ENCODE peak calls at places on chromosome 6, in nine cellular contexts. One of them, this sample, is unnamed.
A peak's percentile ranks its signal among the peaks of the same experiment; 100 is the strongest.

GRCh38 chr6:125304970-125305369 is 3.2 kb upstream of the HDDC2 start:
- DNase-seq in BE2C: no peak
- DNase-seq in HepG2: no peak
- DNase-seq in breast epithelium: no peak
- DNase-seq in fibroblast of the aortic adventitia: no peak
- DNase-seq in astrocyte of the cerebellum: no peak
- DNase-seq in K562: no peak
- DNase-seq in cardiac fibroblast: no peak
- DNase-seq in vagina: no peak
- DNase-seq in this sample: no peak

GRCh38 chr6:36824262-36824661 is 15.0 kb downstream of the CPNE5 start:
- DNase-seq in BE2C: no peak
- DNase-seq in HepG2: no peak
- DNase-seq in breast epithelium: no peak
- DNase-seq in fibroblast of the aortic adventitia: no peak
- DNase-seq in astrocyte of the cerebellum: no peak
- DNase-seq in K562: no peak
- DNase-seq in cardiac fibroblast: peak; percentile 51
- DNase-seq in vagina: no peak
- DNase-seq in this sample: no peak

GRCh38 chr6:43774776-43775583 is 5.0 kb downstream of the VEGFA start:
- DNase-seq in BE2C: peak; percentile 75
- DNase-seq in HepG2: peak; percentile 62
- DNase-seq in breast epithelium: peak; percentile 83
- DNase-seq in fibroblast of the aortic adventitia: peak; percentile 74
- DNase-seq in astrocyte of the cerebellum: no peak
- DNase-seq in K562: peak; percentile 88
- DNase-seq in cardiac fibroblast: peak; percentile 74
- DNase-seq in vagina: no peak
- DNase-seq in this sample: peak; percentile 79

GRCh38 chr6:168299541-168300511 is 19.8 kb downstream of the DACT2 start:
- DNase-seq in BE2C: no peak
- DNase-seq in HepG2: no peak
- DNase-seq in breast epithelium: no peak
- DNase-seq in fibroblast of the aortic adventitia: no peak
- DNase-seq in astrocyte of the cerebellum: no peak
- DNase-seq in K562: no peak
- DNase-seq in cardiac fibroblast: no peak
- DNase-seq in vagina: no peak
- DNase-seq in this sample: no peak

GRCh38 chr6:15264412-15264811 is 18.5 kb downstream of the JARID2 start:
- DNase-seq in BE2C: no peak
- DNase-seq in HepG2: no peak
- DNase-seq in breast epithelium: no peak
- DNase-seq in fibroblast of the aortic adventitia: no peak
- DNase-seq in astrocyte of the cerebellum: no peak
- DNase-seq in K562: no peak
- DNase-seq in cardiac fibroblast: no peak
- DNase-seq in vagina: no peak
- DNase-seq in this sample: no peak

GRCh38 chr6:141955621-141956020 is 177.1 kb upstream of the GJE1 start:
- DNase-seq in BE2C: no peak
- DNase-seq in HepG2: no peak
- DNase-seq in breast epithelium: no peak
- DNase-seq in fibroblast of the aortic adventitia: no peak
- DNase-seq in astrocyte of the cerebellum: no peak
- DNase-seq in K562: no peak
- DNase-seq in cardiac fibroblast: no peak
- DNase-seq in vagina: no peak
- DNase-seq in this sample: no peak

GRCh38 chr6:24847402-24847801 is 48.7 kb upstream of the ARMH2 start:
- DNase-seq in BE2C: no peak
- DNase-seq in HepG2: no peak
- DNase-seq in breast epithelium: no peak
- DNase-seq in fibroblast of the aortic adventitia: no peak
- DNase-seq in astrocyte of the cerebellum: no peak
- DNase-seq in K562: no peak
- DNase-seq in cardiac fibroblast: no peak
- DNase-seq in vagina: no peak
- DNase-seq in this sample: no peak

GRCh38 chr6:443621-444175 is 52.1 kb downstream of the IRF4 start:
- DNase-seq in BE2C: no peak
- DNase-seq in HepG2: no peak
- DNase-seq in breast epithelium: no peak
- DNase-seq in fibroblast of the aortic adventitia: no peak
- DNase-seq in astrocyte of the cerebellum: no peak
- DNase-seq in K562: no peak
- DNase-seq in cardiac fibroblast: no peak
- DNase-seq in vagina: no peak
- DNase-seq in this sample: no peak

GRCh38 chr6:147381734-147382133 is 126.8 kb upstream of the SAMD5 start:
- DNase-seq in BE2C: no peak
- DNase-seq in HepG2: no peak
- DNase-seq in breast epithelium: no peak
- DNase-seq in fibroblast of the aortic adventitia: peak; percentile 31
- DNase-seq in astrocyte of the cerebellum: no peak
- DNase-seq in K562: no peak
- DNase-seq in cardiac fibroblast: no peak
- DNase-seq in vagina: no peak
- DNase-seq in this sample: no peak

GRCh38 chr6:37868447-37868825 is 48.9 kb downstream of the ZFAND3 start:
- DNase-seq in BE2C: no peak
- DNase-seq in HepG2: no peak
- DNase-seq in breast epithelium: no peak
- DNase-seq in fibroblast of the aortic adventitia: peak; percentile 78
- DNase-seq in astrocyte of the cerebellum: peak; percentile 46
- DNase-seq in K562: no peak
- DNase-seq in cardiac fibroblast: peak; percentile 66
- DNase-seq in vagina: no peak
- DNase-seq in this sample: no peak

GRCh38 chr6:145735356-145736165 is at the start of gene EPM2A:
- DNase-seq in BE2C: peak; percentile 91
- DNase-seq in HepG2: peak; percentile 80
- DNase-seq in breast epithelium: peak; percentile 80
- DNase-seq in fibroblast of the aortic adventitia: peak; percentile 74
- DNase-seq in astrocyte of the cerebellum: peak; percentile 44
- DNase-seq in K562: peak; percentile 86
- DNase-seq in cardiac fibroblast: peak; percentile 85
- DNase-seq in vagina: no peak
- DNase-seq in this sample: peak; percentile 71

GRCh38 chr6:147808631-147809030 is 300.1 kb downstream of the SAMD5 start:
- DNase-seq in BE2C: no peak
- DNase-seq in HepG2: no peak
- DNase-seq in breast epithelium: no peak
- DNase-seq in fibroblast of the aortic adventitia: no peak
- DNase-seq in astrocyte of the cerebellum: no peak
- DNase-seq in K562: no peak
- DNase-seq in cardiac fibroblast: no peak
- DNase-seq in vagina: no peak
- DNase-seq in this sample: no peak

GRCh38 chr6:106084106-106084963 is 1.8 kb upstream of the PRDM1 start:
- DNase-seq in BE2C: peak; percentile 64
- DNase-seq in HepG2: peak; percentile 7
- DNase-seq in breast epithelium: no peak
- DNase-seq in fibroblast of the aortic adventitia: peak; percentile 83
- DNase-seq in astrocyte of the cerebellum: peak; percentile 71
- DNase-seq in K562: peak; percentile 42
- DNase-seq in cardiac fibroblast: peak; percentile 71
- DNase-seq in vagina: no peak
- DNase-seq in this sample: no peak

GRCh38 chr6:113560908-113561307 is 296.2 kb upstream of the MARCKS start:
- DNase-seq in BE2C: no peak
- DNase-seq in HepG2: no peak
- DNase-seq in breast epithelium: no peak
- DNase-seq in fibroblast of the aortic adventitia: peak; percentile 86
- DNase-seq in astrocyte of the cerebellum: peak; percentile 66
- DNase-seq in K562: no peak
- DNase-seq in cardiac fibroblast: peak; percentile 68
- DNase-seq in vagina: no peak
- DNase-seq in this sample: no peak

GRCh38 chr6:85126448-85127178 is 323.3 kb upstream of the NT5E start:
- DNase-seq in BE2C: peak; percentile 66
- DNase-seq in HepG2: peak; percentile 52
- DNase-seq in breast epithelium: no peak
- DNase-seq in fibroblast of the aortic adventitia: peak; percentile 17
- DNase-seq in astrocyte of the cerebellum: no peak
- DNase-seq in K562: peak; percentile 39
- DNase-seq in cardiac fibroblast: peak; percentile 65
- DNase-seq in vagina: no peak
- DNase-seq in this sample: peak; percentile 38

GRCh38 chr6:71533939-71534379 is 245.3 kb downstream of the OGFRL1 start:
- DNase-seq in BE2C: peak; percentile 9
- DNase-seq in HepG2: peak; percentile 2
- DNase-seq in breast epithelium: no peak
- DNase-seq in fibroblast of the aortic adventitia: peak; percentile 68
- DNase-seq in astrocyte of the cerebellum: peak; percentile 31
- DNase-seq in K562: peak; percentile 20
- DNase-seq in cardiac fibroblast: peak; percentile 47
- DNase-seq in vagina: no peak
- DNase-seq in this sample: no peak

GRCh38 chr6:134162932-134163331 is 110.5 kb upstream of the SLC2A12 start:
- DNase-seq in BE2C: no peak
- DNase-seq in HepG2: no peak
- DNase-seq in breast epithelium: no peak
- DNase-seq in fibroblast of the aortic adventitia: no peak
- DNase-seq in astrocyte of the cerebellum: no peak
- DNase-seq in K562: no peak
- DNase-seq in cardiac fibroblast: no peak
- DNase-seq in vagina: no peak
- DNase-seq in this sample: no peak

GRCh38 chr6:52517502-52518278 is 59.2 kb downstream of the TRAM2 start:
- DNase-seq in BE2C: peak; percentile 90
- DNase-seq in HepG2: peak; percentile 92
- DNase-seq in breast epithelium: peak; percentile 80
- DNase-seq in fibroblast of the aortic adventitia: peak; percentile 98
- DNase-seq in astrocyte of the cerebellum: peak; percentile 92
- DNase-seq in K562: peak; percentile 82
- DNase-seq in cardiac fibroblast: peak; percentile 98
- DNase-seq in vagina: no peak
- DNase-seq in this sample: peak; percentile 70

GRCh38 chr6:68726992-68727391 is 91.9 kb downstream of the ADGRB3 start:
- DNase-seq in BE2C: no peak
- DNase-seq in HepG2: no peak
- DNase-seq in breast epithelium: no peak
- DNase-seq in fibroblast of the aortic adventitia: no peak
- DNase-seq in astrocyte of the cerebellum: no peak
- DNase-seq in K562: no peak
- DNase-seq in cardiac fibroblast: no peak
- DNase-seq in vagina: no peak
- DNase-seq in this sample: no peak
- TF ChIP-seq CTCF in BE2C: no peak
- TF ChIP-seq CTCF in HepG2: no peak
- TF ChIP-seq CTCF in breast epithelium: no peak
- TF ChIP-seq CTCF in fibroblast of the aortic adventitia: no peak
- TF ChIP-seq CTCF in astrocyte of the cerebellum: no peak
- TF ChIP-seq CTCF in K562: no peak
- TF ChIP-seq CTCF in cardiac fibroblast: no peak
- TF ChIP-seq CTCF in vagina: no peak
- TF ChIP-seq CTCF in this sample: no peak

DNA sequence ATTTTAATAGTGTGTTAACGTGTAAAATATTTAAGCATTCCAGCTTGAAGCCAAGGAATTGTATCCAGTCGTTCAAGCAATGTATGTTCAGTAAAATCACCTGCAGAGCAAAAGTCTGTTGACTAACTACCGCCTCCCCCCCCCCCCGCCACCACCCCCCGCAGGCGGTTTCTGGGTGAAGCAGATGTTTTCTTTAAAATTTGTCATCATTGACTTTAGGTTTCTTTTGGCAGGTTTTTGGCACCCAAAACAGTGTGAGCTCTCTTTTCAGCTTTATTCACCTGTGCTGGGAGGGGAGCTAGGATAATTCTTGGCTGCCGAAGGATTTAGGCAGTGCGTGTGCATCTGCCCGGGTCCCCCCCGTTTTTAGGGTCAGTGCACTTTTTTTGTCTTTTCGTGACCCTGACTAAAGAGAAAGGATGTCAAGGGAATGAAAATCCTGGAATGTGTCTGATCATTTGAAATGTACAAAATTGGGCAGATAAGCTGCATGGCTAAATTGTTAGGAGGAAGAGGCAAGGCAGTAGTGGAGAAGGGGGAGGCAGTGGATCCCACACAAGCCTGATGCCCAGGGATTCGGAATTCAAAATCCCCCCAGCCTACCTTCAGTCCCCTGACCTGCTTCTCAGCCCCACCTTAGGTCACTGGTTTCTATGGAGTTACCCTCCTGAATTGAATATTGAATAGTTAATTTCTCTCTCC is 1.1 kb downstream of the EDN1 start:
- DNase-seq in BE2C: no peak
- DNase-seq in HepG2: no peak
- DNase-seq in breast epithelium: no peak
- DNase-seq in fibroblast of the aortic adventitia: no peak
- DNase-seq in astrocyte of the cerebellum: no peak
- DNase-seq in K562: no peak
- DNase-seq in cardiac fibroblast: no peak
- DNase-seq in vagina: no peak
- DNase-seq in this sample: no peak
- TF ChIP-seq CTCF in BE2C: no peak
- TF ChIP-seq CTCF in HepG2: no peak
- TF ChIP-seq CTCF in breast epithelium: no peak
- TF ChIP-seq CTCF in fibroblast of the aortic adventitia: no peak
- TF ChIP-seq CTCF in astrocyte of the cerebellum: no peak
- TF ChIP-seq CTCF in K562: no peak
- TF ChIP-seq CTCF in cardiac fibroblast: no peak
- TF ChIP-seq CTCF in vagina: no peak
- TF ChIP-seq CTCF in this sample: no peak

GRCh38 chr6:119284861-119285521 is 64.6 kb downstream of the MAN1A1 start:
- DNase-seq in BE2C: peak; percentile 47
- DNase-seq in HepG2: peak; percentile 72
- DNase-seq in breast epithelium: no peak
- DNase-seq in fibroblast of the aortic adventitia: no peak
- DNase-seq in astrocyte of the cerebellum: no peak
- DNase-seq in K562: peak; percentile 31
- DNase-seq in cardiac fibroblast: no peak
- DNase-seq in vagina: no peak
- DNase-seq in this sample: peak; percentile 27
- TF ChIP-seq CTCF in BE2C: peak; percentile 51
- TF ChIP-seq CTCF in HepG2: peak; percentile 53
- TF ChIP-seq CTCF in breast epithelium: no peak
- TF ChIP-seq CTCF in fibroblast of the aortic adventitia: peak; percentile 11
- TF ChIP-seq CTCF in astrocyte of the cerebellum: peak; percentile 2
- TF ChIP-seq CTCF in K562: peak; percentile 57
- TF ChIP-seq CTCF in cardiac fibroblast: peak; percentile 13
- TF ChIP-seq CTCF in vagina: no peak
- TF ChIP-seq CTCF in this sample: no peak

GRCh38 chr6:33091957-33092356 is 16.2 kb downstream of the HLA-DPB1 start:
- DNase-seq in BE2C: peak; percentile 44
- DNase-seq in HepG2: peak; percentile 30
- DNase-seq in breast epithelium: no peak
- DNase-seq in fibroblast of the aortic adventitia: no peak
- DNase-seq in astrocyte of the cerebellum: no peak
- DNase-seq in K562: peak; percentile 36
- DNase-seq in cardiac fibroblast: no peak
- DNase-seq in vagina: peak; percentile 72
- DNase-seq in this sample: peak; percentile 84
- TF ChIP-seq CTCF in BE2C: peak; percentile 61
- TF ChIP-seq CTCF in HepG2: peak; percentile 73
- TF ChIP-seq CTCF in breast epithelium: no peak
- TF ChIP-seq CTCF in fibroblast of the aortic adventitia: peak; percentile 33
- TF ChIP-seq CTCF in astrocyte of the cerebellum: no peak
- TF ChIP-seq CTCF in K562: peak; percentile 90
- TF ChIP-seq CTCF in cardiac fibroblast: peak; percentile 53
- TF ChIP-seq CTCF in vagina: no peak
- TF ChIP-seq CTCF in this sample: peak; percentile 86

This sample was measured in activated CD8-positive, alpha-beta T cell treated with anti-CD3 and anti-CD28 coated beads for 36 hours.